ENCODE peak calls at places on chromosomes 1 and 21, in four cellular contexts. One of them, this sample, is unnamed. For H3K4me1, the result is how much of the 10 kb centered on the place peaks cover.

GRCh38 chr1:205188132-205188531 is 23.4 kb downstream of the DSTYK start:
- DNase-seq in GM23338: no peak
- DNase-seq in A673: no peak
- DNase-seq in PC-3: peak
- DNase-seq in this sample: no peak

GRCh38 chr21:17673261-17674020 is 60.7 kb upstream of the BTG3 start:
- DNase-seq in A673: no peak
- DNase-seq in GM23338: peak
- DNase-seq in PC-3: peak
- DNase-seq in this sample: no peak

GRCh38 chr1:14944471-14944981 is 209.0 kb upstream of the TMEM51 start:
- DNase-seq in GM23338: no peak
- DNase-seq in A673: no peak
- DNase-seq in PC-3: no peak
- DNase-seq in this sample: no peak

GRCh38 chr1:41322835-41323234 is 38.4 kb upstream of the FOXO6 start:
- DNase-seq in GM23338: peak
- DNase-seq in PC-3: peak
- DNase-seq in A673: peak
- DNase-seq in this sample: peak

GRCh38 chr1:203475012-203475981 is at the start of gene PRELP:
- DNase-seq in GM23338: peak
- DNase-seq in PC-3: peak
- DNase-seq in A673: no peak
- DNase-seq in this sample: peak

GRCh38 chr21:15003463-15004135 is 61.2 kb downstream of the NRIP1 start:
- DNase-seq in A673: no peak
- DNase-seq in GM23338: peak
- DNase-seq in PC-3: no peak
- DNase-seq in this sample: peak

GRCh38 chr21:36692125-36692843 is 6.6 kb upstream of the SIM2 start:
- DNase-seq in PC-3: no peak
- DNase-seq in GM23338: peak
- DNase-seq in A673: no peak
- DNase-seq in this sample: peak

GRCh38 chr1:118154220-118154619 is 30.8 kb downstream of the SPAG17 start:
- DNase-seq in PC-3: peak
- DNase-seq in GM23338: no peak
- DNase-seq in A673: peak
- DNase-seq in this sample: no peak

GRCh38 chr1:201955750-201956143 is 444 bp downstream of the TIMM17A start:
- DNase-seq in A673: no peak
- DNase-seq in GM23338: no peak
- DNase-seq in PC-3: no peak
- DNase-seq in this sample: no peak

GRCh38 chr21:44866780-44867179 is 6.7 kb downstream of the PTTG1IP start:
- DNase-seq in PC-3: peak
- DNase-seq in A673: no peak
- DNase-seq in GM23338: no peak
- DNase-seq in this sample: no peak

GRCh38 chr1:179091691-179092165 is 9.9 kb downstream of the TOR3A start:
- DNase-seq in A673: no peak
- DNase-seq in PC-3: no peak
- DNase-seq in GM23338: no peak
- DNase-seq in this sample: no peak

GRCh38 chr1:15696956-15697521 is 12.9 kb downstream of the PLEKHM2 start:
- DNase-seq in PC-3: no peak
- DNase-seq in A673: no peak
- DNase-seq in GM23338: no peak
- DNase-seq in this sample: no peak

GRCh38 chr1:53580009-53580400 is 120.8 kb downstream of the DMRTB1 start:
- DNase-seq in PC-3: no peak
- DNase-seq in A673: no peak
- DNase-seq in GM23338: no peak
- DNase-seq in this sample: peak

GRCh38 chr1:248817065-248817464 is 8.7 kb downstream of the SH3BP5L start:
- DNase-seq in PC-3: no peak
- DNase-seq in A673: no peak
- DNase-seq in GM23338: no peak
- DNase-seq in this sample: no peak

GRCh38 chr1:248703674-248704073 is 1.1 kb upstream of the OR14I1 start:
- DNase-seq in PC-3: no peak
- DNase-seq in A673: no peak
- DNase-seq in GM23338: no peak
- DNase-seq in this sample: no peak

GRCh38 chr1:233707153-233707905 is 93.4 kb downstream of the KCNK1 start:
- DNase-seq in PC-3: peak
- DNase-seq in A673: no peak
- DNase-seq in GM23338: no peak
- DNase-seq in this sample: no peak

GRCh38 chr1:231702804-231703203 is 76.2 kb downstream of the DISC1 start:
- DNase-seq in A673: no peak
- DNase-seq in PC-3: peak
- DNase-seq in GM23338: no peak
- DNase-seq in this sample: no peak

GRCh38 chr1:65948609-65949229 is 156.0 kb downstream of the PDE4B start:
- DNase-seq in GM23338: no peak
- DNase-seq in PC-3: peak
- DNase-seq in A673: peak
- DNase-seq in this sample: no peak

GRCh38 chr1:214551436-214552173 is at the start of gene PTPN14:
- DNase-seq in PC-3: peak
- DNase-seq in A673: peak
- DNase-seq in GM23338: peak
- DNase-seq in this sample: peak

DNA sequence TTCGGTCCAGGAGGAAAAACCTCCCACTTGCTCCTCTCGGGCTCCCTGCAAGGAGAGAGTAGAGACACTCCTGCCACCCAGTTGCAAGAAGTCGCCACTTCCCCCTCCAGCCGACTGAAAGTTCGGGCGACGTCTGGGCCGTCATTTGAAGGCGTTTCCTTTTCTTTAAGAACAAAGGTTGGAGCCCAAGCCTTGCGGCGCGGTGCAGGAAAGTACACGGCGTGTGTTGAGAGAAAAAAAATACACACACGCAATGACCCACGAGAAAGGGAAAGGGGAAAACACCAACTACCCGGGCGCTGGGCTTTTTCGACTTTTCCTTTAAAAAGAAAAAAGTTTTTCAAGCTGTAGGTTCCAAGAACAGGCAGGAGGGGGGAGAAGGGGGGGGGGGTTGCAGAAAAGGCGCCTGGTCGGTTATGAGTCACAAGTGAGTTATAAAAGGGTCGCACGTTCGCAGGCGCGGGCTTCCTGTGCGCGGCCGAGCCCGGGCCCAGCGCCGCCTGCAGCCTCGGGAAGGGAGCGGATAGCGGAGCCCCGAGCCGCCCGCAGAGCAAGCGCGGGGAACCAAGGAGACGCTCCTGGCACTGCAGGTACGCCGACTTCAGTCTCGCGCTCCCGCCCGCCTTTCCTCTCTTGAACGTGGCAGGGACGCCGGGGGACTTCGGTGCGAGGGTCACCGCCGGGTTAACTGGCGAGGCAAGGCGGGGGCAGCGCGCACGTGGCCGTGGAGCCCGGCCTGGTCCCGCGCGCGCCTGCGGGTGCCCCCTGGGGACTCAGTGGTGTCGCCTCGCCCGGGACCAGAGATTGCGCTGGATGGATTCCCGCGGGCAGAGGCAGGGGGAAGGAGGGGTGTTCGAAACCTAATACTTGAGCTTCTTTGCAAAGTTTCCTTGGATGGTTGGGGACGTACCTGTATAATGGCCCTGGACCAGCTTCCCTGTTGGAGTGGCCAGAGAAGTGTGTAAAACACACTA is 45.3 kb downstream of the MRPL39 start:
- DNase-seq in GM23338: peak
- DNase-seq in PC-3: no peak
- DNase-seq in A673: no peak
- DNase-seq in this sample: peak
- H3K27ac ChIP-seq in GM23338: no peak
- H3K27ac ChIP-seq in PC-3: no peak
- H3K27ac ChIP-seq in A673: no peak
- H3K27ac ChIP-seq in this sample: no peak

GRCh38 chr1:35451125-35451528 is 106.1 kb downstream of the KIAA0319L start:
- DNase-seq in GM23338: peak
- DNase-seq in A673: peak
- DNase-seq in PC-3: peak
- DNase-seq in this sample: peak
- TF ChIP-seq CTCF in GM23338: peak
- TF ChIP-seq CTCF in A673: peak
- TF ChIP-seq CTCF in PC-3: peak
- TF ChIP-seq CTCF in this sample: peak

GRCh38 chr1:147758379-147759100 is 1.9 kb downstream of the GJA5 start:
- DNase-seq in GM23338: no peak
- DNase-seq in PC-3: no peak
- DNase-seq in A673: no peak
- DNase-seq in this sample: no peak
- H3K4me1 ChIP-seq in GM23338: under half
- H3K4me1 ChIP-seq in PC-3: half or more
- H3K4me1 ChIP-seq in A673: under half
- H3K4me1 ChIP-seq in this sample: under half

GRCh38 chr1:156591181-156591431 is 470 bp upstream of the NAXE start:
- DNase-seq in PC-3: no peak
- DNase-seq in A673: no peak
- DNase-seq in GM23338: peak
- DNase-seq in this sample: no peak
- H3K27ac ChIP-seq in PC-3: no peak
- H3K27ac ChIP-seq in A673: peak
- H3K27ac ChIP-seq in GM23338: peak
- H3K27ac ChIP-seq in this sample: no peak

DNA sequence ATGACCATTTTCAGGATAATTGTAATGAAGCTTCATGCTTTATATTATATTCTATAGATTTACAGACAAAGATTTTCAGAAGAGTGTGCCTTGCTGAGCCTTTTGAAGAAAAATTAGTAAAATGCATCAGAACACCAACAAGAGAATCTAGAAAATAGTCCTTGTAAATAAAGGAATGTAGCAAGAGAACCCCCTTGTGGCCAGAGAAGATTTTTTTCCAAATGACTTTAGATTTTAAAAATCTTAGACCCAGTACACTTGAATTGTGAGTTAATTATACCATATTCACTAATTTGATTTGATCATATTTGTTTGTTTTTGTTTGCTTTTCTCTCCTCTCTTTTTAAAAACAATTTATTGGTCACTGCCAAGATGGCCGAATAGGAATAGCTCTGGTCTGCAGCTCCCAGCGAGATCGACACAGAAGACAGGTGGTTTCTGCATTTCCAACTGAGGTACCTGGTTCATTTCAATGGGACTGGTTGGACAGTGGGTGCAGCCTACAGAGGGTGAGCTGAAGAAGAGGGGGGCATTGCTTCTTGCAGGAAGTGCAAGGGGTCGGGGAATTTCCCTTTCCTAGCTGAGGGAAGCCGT is 12.8 kb upstream of the IFI44L start:
- DNase-seq in PC-3: peak
- DNase-seq in A673: peak
- DNase-seq in GM23338: peak
- DNase-seq in this sample: no peak
- TF ChIP-seq CTCF in PC-3: peak
- TF ChIP-seq CTCF in A673: peak
- TF ChIP-seq CTCF in GM23338: no peak
- TF ChIP-seq CTCF in this sample: peak